ENCODE peak calls at places on chromosomes 12 and 14, in five cellular contexts. Q is AG08396, O is iPS-NIHi11, V is HepG2, C is DMS 273 treated with DMSO at 0.1 percent for 48 hours. B is an unnamed sample.

GRCh38 chr12:16118586-16118985 is 158.9 kb downstream of the SLC15A5 start:
- DNase-seq in Q (no peak), V (no peak), C (no peak), O (peak), B (no peak)

GRCh38 chr12:125677829-125678228 is 612.6 kb downstream of the AACS start:
- DNase-seq in V (no peak), C (no peak), Q (no peak), O (no peak), B (no peak)

GRCh38 chr14:34465069-34465859 is 3.2 kb upstream of the SPTSSA start:
- DNase-seq in V (peak), Q (no peak), C (no peak), O (peak), B (no peak)

GRCh38 chr14:32633214-32633864 is 304.2 kb downstream of the AKAP6 start:
- DNase-seq in V (no peak), C (no peak), Q (no peak), O (no peak), B (peak)

GRCh38 chr14:100762089-100762515 is 35.4 kb downstream of the DLK1 start:
- DNase-seq in O (no peak), Q (no peak), C (no peak), V (peak), B (no peak)

GRCh38 chr12:119713551-119714031 is 45.7 kb downstream of the PRKAB1 start:
- DNase-seq in C (no peak), Q (no peak), V (no peak), O (no peak), B (no peak)

GRCh38 chr12:20549115-20549719 is 145.9 kb upstream of the SLCO1C1 start:
- DNase-seq in C (no peak), O (peak), Q (peak), V (peak), B (peak)

GRCh38 chr14:80059041-80059440 is 152.3 kb downstream of the DIO2 start:
- DNase-seq in C (no peak), O (no peak), V (no peak), Q (no peak), B (no peak)

GRCh38 chr14:74539503-74539902 is 45.9 kb downstream of the ISCA2 start:
- DNase-seq in V (no peak), C (no peak), O (no peak), Q (no peak), B (no peak)

GRCh38 chr14:64708148-64709004 is 4.2 kb downstream of the PLEKHG3 start:
- DNase-seq in C (no peak), Q (no peak), V (no peak), O (peak), B (no peak)

GRCh38 chr12:1872448-1872847 is 46.0 kb downstream of the CACNA2D4 start:
- DNase-seq in C (no peak), Q (no peak), V (no peak), O (no peak), B (no peak)

GRCh38 chr12:59708484-59708883 is 112.7 kb downstream of the SLC16A7 start:
- DNase-seq in O (no peak), V (no peak), C (peak), Q (no peak), B (peak)

GRCh38 chr14:95536036-95536577 is 1.3 kb downstream of the GLRX5 start:
- DNase-seq in Q (no peak), V (no peak), O (no peak), C (no peak), B (peak)

GRCh38 chr12:9364224-9365176 is 156.3 kb upstream of the PZP start:
- DNase-seq in Q (peak), V (peak), C (no peak), O (peak), B (no peak)

GRCh38 chr14:87994974-87995373 is 2.0 kb upstream of the GALC start:
- DNase-seq in C (no peak), Q (no peak), O (no peak), V (peak), B (no peak)

GRCh38 chr14:60553855-60554254 is 44.9 kb downstream of the SIX6 start:
- DNase-seq in V (no peak), C (no peak), O (no peak), Q (no peak), B (no peak)

GRCh38 chr12:58529897-58530296 is 390.4 kb downstream of the LRIG3 start:
- DNase-seq in O (peak), Q (peak), V (no peak), C (no peak), B (no peak)

GRCh38 chr12:89980236-89980635 is 271.6 kb upstream of the ATP2B1 start:
- DNase-seq in Q (no peak), C (no peak), V (no peak), O (no peak), B (no peak)

GRCh38 chr12:109949089-109949488 is 47.1 kb downstream of the GIT2 start:
- DNase-seq in Q (peak), V (peak), O (no peak), C (no peak), B (no peak)